ENCODE peak calls at places on chromosomes 5 and 9, in five cellular contexts. X is lower leg skin, N is AG09309, K is body of pancreas, G is A549. Q is an unnamed sample.
A peak's percentile ranks its signal among the peaks of the same experiment; 100 is the strongest.

GRCh38 chr9:128818839-128819715 is 777 bp downstream of the ENDOG start:
- DNase-seq in X (no peak), N (no peak), K (peak; percentile 48), G (peak; percentile 35), Q (no peak)

GRCh38 chr9:75002422-75003023 is 25.6 kb downstream of the CARNMT1 start:
- DNase-seq in X (no peak), N (no peak), K (no peak), G (no peak), Q (no peak)

GRCh38 chr5:13408616-13409015 is 535.9 kb downstream of the DNAH5 start:
- DNase-seq in X (no peak), N (no peak), K (no peak), G (no peak), Q (no peak)

GRCh38 chr5:93649234-93649900 is 66.3 kb downstream of the NR2F1 start:
- DNase-seq in X (no peak), N (no peak), K (no peak), G (no peak), Q (no peak)

GRCh38 chr9:128528445-128529160 is 23.8 kb upstream of the SPTAN1 start:
- DNase-seq in X (no peak), N (no peak), K (no peak), G (no peak), Q (no peak)

GRCh38 chr5:103041071-103041676 is 78.8 kb downstream of the GIN1 start:
- DNase-seq in X (no peak), N (peak; percentile 21), K (no peak), G (peak; percentile 5), Q (no peak)

GRCh38 chr5:111749303-111750026 is 7.5 kb downstream of the NREP start:
- DNase-seq in X (no peak), N (no peak), K (no peak), G (no peak), Q (no peak)

GRCh38 chr5:126680215-126680817 is 79.6 kb downstream of the PHAX start:
- DNase-seq in X (no peak), N (peak; percentile 85), K (no peak), G (no peak), Q (peak; percentile 90)

GRCh38 chr9:121225240-121225639 is 23.6 kb upstream of the RAB14 start:
- DNase-seq in X (no peak), N (no peak), K (no peak), G (no peak), Q (no peak)

GRCh38 chr9:126545116-126545515 is 68.6 kb upstream of the LMX1B start:
- DNase-seq in X (no peak), N (no peak), K (no peak), G (no peak), Q (no peak)

GRCh38 chr9:126549246-126550006 is 64.3 kb upstream of the LMX1B start:
- DNase-seq in X (no peak), N (no peak), K (no peak), G (no peak), Q (no peak)

GRCh38 chr9:126550891-126551351 is 62.8 kb upstream of the LMX1B start:
- DNase-seq in X (no peak), N (no peak), K (no peak), G (no peak), Q (no peak)

GRCh38 chr9:126546036-126546435 is 67.7 kb upstream of the LMX1B start:
- DNase-seq in X (no peak), N (no peak), K (no peak), G (no peak), Q (no peak)

DNA sequence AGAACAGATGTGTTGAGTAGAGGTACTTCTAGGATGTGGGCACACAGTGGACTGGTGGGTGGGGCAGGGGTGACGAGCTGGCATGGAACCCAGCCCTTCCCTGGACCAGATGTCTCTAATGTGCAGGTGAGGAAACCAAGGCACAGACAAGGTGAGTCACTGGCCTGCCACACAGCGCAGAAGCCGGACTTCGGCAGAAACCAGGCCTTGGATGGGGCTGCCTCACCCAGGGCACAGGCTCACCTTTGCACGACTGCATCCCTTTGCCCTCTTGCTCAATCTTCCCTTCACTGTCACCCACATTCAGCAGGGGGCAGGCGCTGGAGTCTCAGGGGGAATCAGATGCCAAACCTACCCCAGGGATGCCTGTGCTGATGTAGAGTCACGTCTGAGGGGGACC is 65.4 kb upstream of the LMX1B start:
- DNase-seq in X (peak; percentile 75), N (no peak), K (no peak), G (no peak), Q (no peak)
- TF ChIP-seq CTCF in X (no peak), N (no peak), K (no peak), G (no peak), Q (no peak)

GRCh38 chr9:112971415-112971814 is 40.6 kb downstream of the ZNF883 start:
- DNase-seq in X (no peak), N (no peak), K (no peak), G (no peak), Q (no peak)
- TF ChIP-seq CTCF in X (no peak), N (peak; percentile 47), K (no peak), G (no peak), Q (no peak)

DNA sequence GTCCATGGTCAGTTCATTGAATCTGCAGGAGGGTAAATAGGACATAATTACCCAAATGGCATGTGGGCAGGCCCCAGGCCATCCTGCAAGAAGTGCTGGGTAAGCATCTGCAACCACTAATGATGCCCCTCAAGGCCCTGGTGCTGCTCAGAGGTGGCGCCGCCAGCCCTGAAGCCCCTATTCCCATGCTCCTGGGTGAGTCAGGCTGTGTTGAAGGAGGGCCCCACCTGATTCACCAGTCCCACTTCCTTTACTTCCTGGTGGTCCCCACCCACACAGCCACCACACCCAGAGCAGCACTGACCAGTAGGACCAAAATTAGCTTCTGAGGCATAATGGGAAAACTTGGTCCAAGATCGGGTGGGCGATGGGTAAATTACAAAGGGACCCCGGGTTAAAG is 120.4 kb upstream of the SPRY4 start:
- DNase-seq in X (peak; percentile 45), N (no peak), K (no peak), G (no peak), Q (no peak)
- TF ChIP-seq CTCF in X (no peak), N (no peak), K (no peak), G (no peak), Q (no peak)

DNA sequence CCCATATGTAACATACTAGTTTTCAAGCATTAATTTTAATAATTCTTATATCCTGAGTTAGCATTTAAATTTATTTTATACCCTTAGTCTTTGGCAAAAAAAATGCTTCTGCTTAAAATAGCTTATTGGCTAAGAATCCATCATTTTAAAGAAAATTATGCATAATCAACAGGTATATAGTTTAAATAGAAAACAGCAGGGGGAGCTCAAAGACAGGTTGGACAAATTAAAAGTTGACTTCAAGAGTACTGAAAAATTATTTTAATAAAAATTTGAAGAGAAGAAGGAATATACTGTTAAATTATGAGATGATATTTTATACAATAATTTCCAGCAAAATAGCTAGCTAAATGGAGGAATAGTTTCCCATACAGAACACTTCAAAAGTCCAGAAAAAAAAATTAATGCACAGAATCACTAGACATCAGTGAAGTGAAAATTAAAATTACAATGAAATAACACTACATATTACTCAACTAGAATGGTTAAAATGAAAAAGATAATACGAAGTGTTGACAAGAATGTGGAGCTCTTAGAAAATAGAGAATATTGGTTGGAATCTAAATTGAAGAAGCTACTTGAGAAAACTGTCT is 387.1 kb downstream of the PDE4D start:
- DNase-seq in X (no peak), N (no peak), K (no peak), G (no peak), Q (no peak)
- TF ChIP-seq CTCF in X (no peak), N (peak; percentile 35), K (peak; percentile 71), G (peak; percentile 73), Q (peak; percentile 68)

Q was measured in osteocyte.